ENCODE peak calls at places on chromosomes 13 and 19, in five cellular contexts. A, B, C, Q and X are unnamed samples.
A peak's percentile ranks its signal among the peaks of the same experiment; 100 is the strongest.

GRCh38 chr13:47903836-47904235 is 97.2 kb downstream of the SUCLA2 start:
- DNase-seq in A (no peak), B (no peak), C (no peak), Q (no peak), X (no peak)

GRCh38 chr13:51315658-51316057 is 23.8 kb upstream of the SERPINE3 start:
- DNase-seq in A (no peak), B (no peak), C (no peak), Q (no peak), X (no peak)

GRCh38 chr19:28920269-28921066 is 292.5 kb downstream of the UQCRFS1 start:
- DNase-seq in A (no peak), B (no peak), C (no peak), Q (no peak), X (peak; percentile 30)

GRCh38 chr13:91056746-91057145 is 290.7 kb upstream of the MIR17HG start:
- DNase-seq in A (no peak), B (peak; percentile 72), C (no peak), Q (no peak), X (no peak)

GRCh38 chr19:16367269-16367683 is 42.6 kb downstream of the KLF2 start:
- DNase-seq in A (no peak), B (peak; percentile 94), C (peak; percentile 60), Q (no peak), X (no peak)

GRCh38 chr19:21463449-21464105 is 41.8 kb upstream of the ZNF429 start:
- DNase-seq in A (no peak), B (no peak), C (peak; percentile 15), Q (no peak), X (no peak)

GRCh38 chr19:48186015-48186414 is 15.5 kb downstream of the ZSWIM9 start:
- DNase-seq in A (no peak), B (no peak), C (no peak), Q (no peak), X (no peak)

GRCh38 chr13:44734204-44734707 is 158.1 kb upstream of the TSC22D1 start:
- DNase-seq in A (no peak), B (no peak), C (no peak), Q (no peak), X (no peak)

GRCh38 chr13:95607363-95607762 is 37.1 kb downstream of the DZIP1 start:
- DNase-seq in A (no peak), B (no peak), C (no peak), Q (no peak), X (no peak)

GRCh38 chr19:48784527-48784926 is 26.3 kb downstream of the BCAT2 start:
- DNase-seq in A (no peak), B (no peak), C (no peak), Q (no peak), X (no peak)

GRCh38 chr19:12833418-12833746 is 997 bp downstream of the RTBDN start:
- DNase-seq in A (no peak), B (no peak), C (no peak), Q (no peak), X (no peak)

GRCh38 chr13:111503376-111503775 is 182.9 kb downstream of the TEX29 start:
- DNase-seq in A (no peak), B (no peak), C (no peak), Q (peak; percentile 17), X (no peak)

GRCh38 chr19:48926909-48927308 is 6.6 kb upstream of the DHDH start:
- DNase-seq in A (peak; percentile 81), B (no peak), C (no peak), Q (no peak), X (peak; percentile 51)

GRCh38 chr13:113947321-113948033 is 26.4 kb downstream of the C13orf46 start:
- DNase-seq in A (no peak), B (no peak), C (no peak), Q (no peak), X (peak; percentile 61)

GRCh38 chr19:7602240-7602934 is 6.7 kb downstream of the CAMSAP3 start:
- DNase-seq in A (no peak), B (no peak), C (no peak), Q (no peak), X (no peak)

GRCh38 chr13:45861352-45861751 is 9.8 kb upstream of the SIAH3 start:
- DNase-seq in A (peak; percentile 14), B (no peak), C (no peak), Q (no peak), X (no peak)

GRCh38 chr13:35600137-35600536 is 123.6 kb upstream of the MAB21L1 start:
- DNase-seq in A (no peak), B (no peak), C (no peak), Q (no peak), X (no peak)

GRCh38 chr13:49669735-49670309 is 21.5 kb downstream of the EBPL start:
- DNase-seq in A (no peak), B (peak; percentile 46), C (no peak), Q (no peak), X (peak; percentile 93)

GRCh38 chr13:101127741-101128353 is 288.5 kb downstream of the NALCN start:
- DNase-seq in A (no peak), B (peak; percentile 44), C (no peak), Q (no peak), X (no peak)

GRCh38 chr13:38173403-38173802 is 176.2 kb upstream of the UFM1 start:
- DNase-seq in A (no peak), B (no peak), C (no peak), Q (no peak), X (no peak)

GRCh38 chr19:1214299-1214861 is 8.8 kb downstream of the STK11 start:
- DNase-seq in A (no peak), B (no peak), C (no peak), Q (no peak), X (no peak)

GRCh38 chr19:42270346-42271044 is 1.4 kb downstream of the CIC start:
- DNase-seq in A (no peak), B (peak; percentile 84), C (peak; percentile 62), Q (peak; percentile 78), X (no peak)

GRCh38 chr19:35295792-35296462 is 4.0 kb downstream of the MAG start:
- DNase-seq in A (no peak), B (peak; percentile 62), C (peak; percentile 17), Q (no peak), X (no peak)

GRCh38 chr19:13014921-13015280 is 19.6 kb downstream of the NFIX start:
- DNase-seq in A (no peak), B (no peak), C (no peak), Q (no peak), X (no peak)

GRCh38 chr13:31797154-31797775 is 57.9 kb downstream of the RXFP2 start:
- DNase-seq in A (no peak), B (no peak), C (no peak), Q (no peak), X (no peak)

GRCh38 chr19:574658-575526 is 2.5 kb downstream of the BSG start:
- DNase-seq in A (no peak), B (peak; percentile 64), C (no peak), Q (peak; percentile 51), X (no peak)

GRCh38 chr13:19083340-19083739 is 98.3 kb downstream of the TUBA3C start:
- DNase-seq in A (no peak), B (no peak), C (no peak), Q (no peak), X (no peak)

GRCh38 chr19:35774274-35775045 is 904 bp upstream of the ARHGAP33 start:
- DNase-seq in A (no peak), B (no peak), C (no peak), Q (no peak), X (no peak)

GRCh38 chr13:109345433-109345941 is 440.9 kb downstream of the IRS2 start:
- DNase-seq in A (peak; percentile 65), B (no peak), C (no peak), Q (no peak), X (no peak)

GRCh38 chr19:40321566-40322270 is 26.5 kb downstream of the C19orf47 start:
- DNase-seq in A (no peak), B (no peak), C (no peak), Q (no peak), X (peak; percentile 61)

GRCh38 chr19:17751103-17751911 is at the start of gene FCHO1:
- DNase-seq in A (no peak), B (peak; percentile 96), C (peak; percentile 80), Q (no peak), X (no peak)

GRCh38 chr19:11191273-11191755 is 6.0 kb downstream of the KANK2 start:
- DNase-seq in A (no peak), B (peak; percentile 50), C (no peak), Q (no peak), X (no peak)

GRCh38 chr19:3782330-3782729 is 3.9 kb downstream of the MATK start:
- DNase-seq in A (no peak), B (no peak), C (no peak), Q (no peak), X (no peak)

GRCh38 chr19:5281588-5281987 is 59.0 kb downstream of the PTPRS start:
- DNase-seq in A (no peak), B (no peak), C (no peak), Q (peak; percentile 83), X (no peak)